ENCODE peak calls at places on chromosome 11, in four cellular contexts. T is Panc1, C is body of pancreas, Y is hepatocyte. E is an unnamed sample.

GRCh38 chr11:128518493-128519207 is 68.7 kb downstream of the ETS1 start:
- DNase-seq in T (no peak), C (no peak), Y (no peak), E (no peak)

GRCh38 chr11:37442576-37442975 is 844.5 kb upstream of the RAG2 start:
- DNase-seq in T (no peak), C (no peak), Y (no peak), E (no peak)

GRCh38 chr11:124676386-124676785 is 2.7 kb downstream of the SPA17 start:
- DNase-seq in T (no peak), C (peak), Y (no peak), E (peak)

GRCh38 chr11:18012314-18012905 is 437 bp downstream of the SERGEF start:
- DNase-seq in T (no peak), C (peak), Y (peak), E (peak)

GRCh38 chr11:100105605-100106358 is 581.3 kb upstream of the ARHGAP42 start:
- DNase-seq in T (no peak), C (no peak), Y (no peak), E (no peak)

GRCh38 chr11:92765965-92766371 is 203.5 kb upstream of the MTNR1B start:
- DNase-seq in T (no peak), C (peak), Y (no peak), E (peak)

GRCh38 chr11:32792111-32792947 is 2.1 kb downstream of the CCDC73 start:
- DNase-seq in T (no peak), C (no peak), Y (no peak), E (no peak)

GRCh38 chr11:9038537-9038936 is 34.7 kb upstream of the NRIP3 start:
- DNase-seq in T (no peak), C (no peak), Y (no peak), E (no peak)

GRCh38 chr11:123254357-123254756 is 59.3 kb upstream of the CLMP start:
- DNase-seq in T (no peak), C (no peak), Y (no peak), E (no peak)

GRCh38 chr11:44787981-44788380 is 61.2 kb downstream of the TSPAN18 start:
- DNase-seq in T (no peak), C (no peak), Y (no peak), E (no peak)

GRCh38 chr11:117888140-117888561 is 11.7 kb upstream of the FXYD6 start:
- DNase-seq in T (no peak), C (no peak), Y (no peak), E (peak)

GRCh38 chr11:13012037-13012693 is 3.0 kb downstream of the RASSF10 start:
- DNase-seq in T (no peak), C (peak), Y (peak), E (peak)

GRCh38 chr11:107598225-107599139 is 7.5 kb downstream of the ELMOD1 start:
- DNase-seq in T (no peak), C (no peak), Y (peak), E (peak)

GRCh38 chr11:109734602-109735001 is 312.6 kb downstream of the C11orf87 start:
- DNase-seq in T (no peak), C (no peak), Y (no peak), E (no peak)

GRCh38 chr11:66546368-66546965 is at the start of gene ACTN3:
- DNase-seq in T (no peak), C (peak), Y (peak), E (peak)

GRCh38 chr11:62340269-62340901 is 3.1 kb downstream of the ASRGL1 start:
- DNase-seq in T (peak), C (peak), Y (peak), E (peak)

GRCh38 chr11:65262775-65263174 is 1.0 kb downstream of the POLA2 start:
- DNase-seq in T (no peak), C (no peak), Y (no peak), E (no peak)

GRCh38 chr11:118004543-118005223 is 18.5 kb downstream of the IL10RA start:
- DNase-seq in T (no peak), C (no peak), Y (no peak), E (no peak)

GRCh38 chr11:111361874-111362273 is 17.2 kb downstream of the POU2AF1 start:
- DNase-seq in T (no peak), C (peak), Y (no peak), E (no peak)

GRCh38 chr11:14237333-14237988 is 121.5 kb downstream of the RRAS2 start:
- DNase-seq in T (no peak), C (peak), Y (no peak), E (no peak)

GRCh38 chr11:73875840-73876239 is 806 bp downstream of the COA4 start:
- DNase-seq in T (no peak), C (no peak), Y (peak), E (no peak)

GRCh38 chr11:73439002-73439843 is 63.0 kb downstream of the RELT start:
- DNase-seq in T (no peak), C (no peak), Y (no peak), E (no peak)

GRCh38 chr11:22785251-22785650 is 44.4 kb downstream of the SVIP start:
- DNase-seq in T (no peak), C (no peak), Y (no peak), E (no peak)

GRCh38 chr11:128061321-128061871 is 526.0 kb downstream of the ETS1 start:
- DNase-seq in T (no peak), C (no peak), Y (peak), E (no peak)

GRCh38 chr11:133078591-133079179 is 453.6 kb downstream of the OPCML start:
- DNase-seq in T (no peak), C (peak), Y (peak), E (peak)

GRCh38 chr11:81071641-81072040 is 1630.8 kb upstream of the TENM4 start:
- DNase-seq in T (no peak), C (no peak), Y (no peak), E (no peak)

GRCh38 chr11:120185678-120186407 is 25.0 kb upstream of the OAF start:
- DNase-seq in T (no peak), C (no peak), Y (peak), E (no peak)

GRCh38 chr11:95076416-95076815 is 9.7 kb downstream of the SRSF8 start:
- DNase-seq in T (no peak), C (peak), Y (peak), E (peak)

GRCh38 chr11:105244157-105244820 is 104.7 kb upstream of the CARD18 start:
- DNase-seq in T (peak), C (peak), Y (peak), E (no peak)

GRCh38 chr11:3954448-3955298 is 99.2 kb downstream of the STIM1 start:
- DNase-seq in T (no peak), C (no peak), Y (no peak), E (no peak)

GRCh38 chr11:131867457-131868257 is 497.2 kb downstream of the NTM start:
- DNase-seq in T (peak), C (peak), Y (peak), E (peak)

GRCh38 chr11:20035701-20036601 is 124.3 kb downstream of the DBX1 start:
- DNase-seq in T (peak), C (no peak), Y (peak), E (no peak)

GRCh38 chr11:72655896-72656464 is 18.2 kb downstream of the PDE2A start:
- DNase-seq in T (no peak), C (no peak), Y (no peak), E (no peak)

GRCh38 chr11:78427615-78428272 is 10.1 kb upstream of the GAB2 start:
- DNase-seq in T (no peak), C (no peak), Y (no peak), E (no peak)
- H3K4me3 ChIP-seq in T (no peak), C (no peak), Y (no peak), E (no peak)

GRCh38 chr11:119030029-119030328 is 698 bp downstream of the SLC37A4 start:
- DNase-seq in T (no peak), C (no peak), Y (no peak), E (no peak)
- H3K4me3 ChIP-seq in T (peak), C (peak), Y (peak), E (peak)

GRCh38 chr11:279966-280761 is 2.0 kb downstream of the NLRP6 start:
- DNase-seq in T (no peak), C (peak), Y (no peak), E (peak)

GRCh38 chr11:281486-282161 is 3.4 kb downstream of the NLRP6 start:
- DNase-seq in T (no peak), C (no peak), Y (no peak), E (no peak)

GRCh38 chr11:278001-278951 is at the start of gene NLRP6:
- DNase-seq in T (no peak), C (no peak), Y (no peak), E (peak)

GRCh38 chr11:280762-281485 is 2.7 kb downstream of the NLRP6 start:
- DNase-seq in T (no peak), C (no peak), Y (no peak), E (peak)

GRCh38 chr11:279040-279965 is 1.1 kb downstream of the NLRP6 start:
- DNase-seq in T (no peak), C (no peak), Y (no peak), E (peak)
- H3K4me3 ChIP-seq in T (peak), C (no peak), Y (no peak), E (no peak)

DNA sequence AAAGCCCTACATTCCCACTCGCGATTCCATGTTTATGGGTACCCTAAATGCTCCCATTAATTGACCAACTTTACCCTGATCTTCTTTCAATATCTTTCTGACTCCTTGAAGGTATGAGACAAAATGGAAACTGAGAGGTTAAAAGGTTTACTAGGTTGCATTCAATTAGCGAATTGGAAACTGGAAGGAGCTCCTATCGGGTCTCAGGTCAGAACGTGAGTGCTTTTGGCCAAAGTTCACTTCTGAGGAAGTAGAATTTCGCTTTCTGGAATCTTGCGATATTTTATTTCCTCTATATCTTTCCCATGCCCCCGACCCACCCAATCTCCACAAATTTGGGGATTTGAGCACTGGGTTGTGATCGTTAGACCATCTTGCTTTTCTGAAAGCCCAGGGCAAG is 2.6 kb downstream of the EHF start:
- DNase-seq in T (no peak), C (no peak), Y (no peak), E (no peak)
- H3K4me3 ChIP-seq in T (no peak), C (no peak), Y (no peak), E (no peak)

DNA sequence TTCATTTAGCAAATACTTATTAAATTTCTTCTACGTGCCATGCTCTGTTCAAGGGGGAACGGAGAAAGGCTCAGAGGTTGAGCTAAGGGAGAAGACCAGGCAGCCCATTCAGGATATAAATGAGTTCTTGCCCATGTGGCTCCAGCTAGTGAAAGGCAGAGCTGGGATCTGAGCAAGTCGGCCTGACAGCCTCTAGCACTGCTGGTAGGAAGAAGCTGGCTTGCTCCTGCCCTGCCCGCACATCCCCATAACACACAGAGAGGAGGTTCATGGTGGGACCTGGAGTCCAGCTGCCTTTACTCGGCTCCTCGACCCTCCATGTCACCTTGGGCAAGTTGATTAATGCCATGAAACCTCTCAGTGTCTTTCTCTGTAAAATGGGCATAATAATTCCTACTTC is 2.0 kb downstream of the SLC15A3 start:
- DNase-seq in T (no peak), C (no peak), Y (no peak), E (no peak)
- H3K4me3 ChIP-seq in T (no peak), C (no peak), Y (no peak), E (no peak)

GRCh38 chr11:96136623-96137313 is 206.2 kb downstream of the MAML2 start:
- DNase-seq in T (no peak), C (no peak), Y (no peak), E (no peak)
- H3K4me3 ChIP-seq in T (no peak), C (no peak), Y (no peak), E (no peak)

GRCh38 chr11:75143420-75143731 is 7.5 kb upstream of the SLCO2B1 start:
- DNase-seq in T (no peak), C (no peak), Y (no peak), E (no peak)
- H3K4me3 ChIP-seq in T (no peak), C (no peak), Y (no peak), E (no peak)